ENCODE peak calls at places on chromosomes 1 and 21, in nine cellular contexts. B is prostate gland, R is ovary, O is AG10803, M is fibroblast of lung, Z is HFF-Myc, P is HepG2, K is astrocyte of the cerebellum, Q is transverse colon. U is an unnamed sample.

GRCh38 chr21:45105906-45106485 is 31.6 kb downstream of the ADARB1 start:
- DNase-seq in O (no peak), Q (no peak), M (no peak), Z (no peak), R (no peak), P (no peak), B (no peak), K (no peak), U (no peak)

GRCh38 chr21:45080639-45081414 is 6.4 kb downstream of the ADARB1 start:
- DNase-seq in R (no peak), B (no peak), Z (no peak), M (peak; percentile 48), Q (no peak), O (peak; percentile 59), K (no peak), P (no peak), U (no peak)

GRCh38 chr1:213519098-213519497 is 468.1 kb downstream of the RPS6KC1 start:
- DNase-seq in R (no peak), P (peak; percentile 40), Q (no peak), K (no peak), M (no peak), Z (no peak), O (no peak), B (no peak), U (no peak)

GRCh38 chr21:28421716-28422480 is 570.8 kb downstream of the LTN1 start:
- DNase-seq in M (peak; percentile 93), Z (no peak), K (no peak), B (no peak), Q (no peak), O (peak; percentile 98), R (no peak), P (no peak), U (no peak)

GRCh38 chr1:116909511-116910378 is at the start of gene PTGFRN:
- DNase-seq in Z (no peak), R (peak; percentile 75), Q (peak; percentile 73), K (peak; percentile 31), O (peak; percentile 65), P (no peak), B (peak; percentile 64), M (peak; percentile 24), U (peak; percentile 79)

GRCh38 chr1:5752715-5753330 is 239.4 kb downstream of the NPHP4 start:
- DNase-seq in B (no peak), R (no peak), Q (no peak), K (no peak), O (no peak), M (no peak), Z (no peak), P (no peak), U (no peak)

GRCh38 chr1:108142773-108143394 is 57.3 kb downstream of the SLC25A24 start:
- DNase-seq in P (no peak), O (no peak), R (no peak), Q (no peak), Z (no peak), M (peak; percentile 36), B (no peak), K (peak; percentile 6), U (no peak)

GRCh38 chr1:206550446-206550845 is 43.1 kb downstream of the RASSF5 start:
- DNase-seq in Q (no peak), Z (no peak), R (no peak), O (no peak), K (no peak), B (no peak), M (no peak), P (no peak), U (no peak)

GRCh38 chr1:98732985-98733781 is 71.7 kb downstream of the SNX7 start:
- DNase-seq in Q (no peak), R (no peak), B (no peak), K (no peak), Z (no peak), O (no peak), P (no peak), M (peak; percentile 4), U (no peak)

GRCh38 chr1:87180682-87181081 is 148.0 kb upstream of the LMO4 start:
- DNase-seq in B (no peak), R (no peak), Z (no peak), O (peak; percentile 38), Q (no peak), K (no peak), M (peak; percentile 5), P (no peak), U (no peak)

GRCh38 chr21:44011774-44012473 is at the start of gene TRAPPC10:
- DNase-seq in Z (no peak), Q (peak; percentile 89), K (peak; percentile 64), B (peak; percentile 76), R (peak; percentile 81), P (peak; percentile 62), O (peak; percentile 84), M (peak; percentile 80), U (peak; percentile 83)

GRCh38 chr1:211577277-211577825 is 1.6 kb downstream of the SLC30A1 start:
- DNase-seq in K (no peak), Z (peak; percentile 17), B (no peak), O (no peak), M (peak; percentile 42), P (no peak), R (no peak), Q (no peak), U (no peak)

GRCh38 chr1:214548988-214549387 is 2.4 kb downstream of the PTPN14 start:
- DNase-seq in M (peak; percentile 56), O (peak; percentile 63), Z (no peak), P (no peak), R (peak; percentile 67), Q (no peak), B (peak; percentile 31), K (no peak), U (peak; percentile 82)
- H3K4me3 ChIP-seq in M (peak overlapping the region; percentile 93), O (peak overlapping the region; percentile 95), Z (peak overlapping the region; percentile 91), P (no peak overlapping the region), R (no peak overlapping the region), Q (no peak overlapping the region), B (peak overlapping the region; percentile 67), K (peak overlapping the region; percentile 89), U (no peak overlapping the region)

DNA sequence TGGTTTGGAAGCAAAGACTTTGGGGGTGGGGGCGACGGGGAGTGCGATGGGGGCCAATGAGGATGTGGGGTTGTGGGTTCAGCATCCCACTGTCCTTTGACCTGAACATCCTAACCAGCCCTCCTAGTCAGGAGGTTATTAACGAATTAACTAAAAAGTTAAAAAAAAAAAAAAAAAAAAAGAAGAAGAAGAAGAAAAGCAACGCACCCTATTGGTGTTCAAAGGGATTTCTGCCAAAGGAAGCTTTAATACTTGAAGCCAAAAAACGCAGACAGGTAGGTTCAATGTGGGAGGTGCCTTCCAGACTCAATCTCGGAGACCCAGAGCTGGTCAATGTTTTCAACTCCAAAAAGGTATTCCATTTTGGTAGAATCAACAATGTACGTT is 2.2 kb downstream of the CLIC6 start:
- DNase-seq in K (no peak), R (no peak), Q (no peak), B (no peak), P (no peak), O (no peak), Z (no peak), M (no peak), U (no peak)
- TF ChIP-seq CTCF in K (no peak), R (no peak), Q (no peak), B (no peak), P (no peak), O (no peak), Z (no peak), M (no peak), U (no peak)

DNA sequence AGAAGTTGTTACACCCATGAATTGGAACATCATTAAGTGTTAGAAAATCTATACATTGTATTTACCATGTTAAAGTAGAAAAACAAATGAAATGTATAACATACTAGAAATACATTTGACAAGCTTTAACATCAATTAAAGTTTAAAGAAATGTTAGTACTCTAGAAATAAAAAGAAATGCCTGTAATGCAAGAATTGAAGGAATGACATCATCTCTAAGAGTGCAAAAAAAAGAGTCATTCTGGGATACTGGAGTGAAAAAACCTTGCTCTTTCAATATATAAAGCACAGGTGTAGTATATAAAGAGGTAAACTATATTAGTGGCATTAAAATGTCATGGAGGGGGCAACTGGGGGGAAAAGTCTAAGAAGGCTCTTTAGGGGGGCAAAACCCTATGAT is 210.8 kb upstream of the PLD5 start:
- DNase-seq in P (no peak), R (no peak), K (no peak), B (no peak), M (no peak), O (no peak), Z (no peak), Q (no peak), U (no peak)
- H3K4me3 ChIP-seq in P (no peak overlapping the region), R (no peak overlapping the region), K (no peak overlapping the region), B (no peak overlapping the region), M (no peak overlapping the region), O (no peak overlapping the region), Z (no peak overlapping the region), Q (no peak overlapping the region), U (no peak overlapping the region)

DNA sequence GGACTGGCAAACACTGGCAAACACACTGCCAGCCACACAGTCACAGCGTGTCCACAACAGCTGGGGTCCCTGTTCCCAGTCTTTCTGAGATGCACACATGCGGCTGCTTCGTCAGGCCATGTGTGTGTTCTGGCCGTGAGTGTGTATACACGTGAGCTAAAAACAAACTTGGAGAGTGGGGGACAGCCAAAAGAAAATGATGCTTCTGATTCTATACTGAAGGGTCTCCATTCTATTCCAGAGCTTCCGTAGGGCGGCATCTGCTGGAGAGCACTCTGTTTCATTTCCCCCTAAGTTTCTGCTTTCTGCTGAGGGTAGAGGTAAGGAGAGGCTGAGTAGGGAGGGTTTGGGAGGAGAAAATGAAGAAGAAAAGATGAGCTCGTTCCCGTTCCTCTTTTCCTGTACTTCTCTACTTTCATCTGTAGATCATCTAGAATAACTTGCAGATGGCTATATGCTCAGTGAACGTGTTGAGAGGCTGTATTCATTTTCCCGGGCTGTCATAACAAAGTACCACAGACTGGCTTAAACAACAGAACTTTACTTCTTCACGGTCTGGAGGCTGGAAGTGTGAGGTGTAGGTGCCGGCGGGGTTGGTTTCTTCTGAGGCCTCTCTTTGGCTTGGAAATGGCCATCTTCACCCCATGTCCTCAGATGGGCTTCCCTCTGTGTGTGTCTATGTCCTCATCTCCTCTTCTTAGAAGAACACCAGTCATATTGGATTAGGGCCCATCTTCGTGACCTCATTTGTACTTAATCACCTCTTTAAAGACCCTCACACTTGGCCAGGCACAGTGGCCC is 151.6 kb downstream of the TOMM20 start:
- DNase-seq in M (no peak), R (no peak), Z (no peak), Q (no peak), B (no peak), P (no peak), O (no peak), K (no peak), U (no peak)
- TF ChIP-seq CTCF in M (no peak), R (no peak), Z (no peak), Q (no peak), B (no peak), P (no peak), O (no peak), K (no peak), U (no peak)

GRCh38 chr1:203478986-203479385 is 3.4 kb downstream of the PRELP start:
- DNase-seq in B (no peak), M (no peak), Z (no peak), K (no peak), P (no peak), R (no peak), O (no peak), Q (no peak), U (no peak)
- H3K4me3 ChIP-seq in B (no peak overlapping the region), M (no peak overlapping the region), Z (no peak overlapping the region), K (no peak overlapping the region), P (no peak overlapping the region), R (peak overlapping the region; percentile 62), O (no peak overlapping the region), Q (no peak overlapping the region), U (no peak overlapping the region)

DNA sequence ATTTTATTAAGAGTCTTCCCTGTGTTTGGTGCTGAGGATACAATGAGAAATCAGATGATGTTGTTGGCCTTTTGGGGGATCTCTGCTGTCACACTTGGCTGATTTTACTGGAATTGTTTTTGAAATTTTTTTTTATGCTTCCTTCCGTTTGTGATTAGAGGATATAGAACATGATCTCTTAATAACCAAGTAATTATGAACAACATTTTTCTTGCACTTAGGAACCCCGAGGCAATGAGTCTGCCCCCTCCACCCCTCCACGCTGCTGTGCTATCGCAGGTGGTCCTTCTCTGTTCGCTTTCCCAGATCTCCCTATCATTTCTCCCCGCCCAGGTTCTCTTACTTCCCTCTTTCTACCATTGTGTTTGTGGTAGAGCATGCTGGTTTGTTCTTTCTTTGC is 73.2 kb upstream of the SCCPDH start:
- DNase-seq in K (no peak), Q (no peak), M (no peak), B (no peak), R (no peak), P (no peak), Z (no peak), O (no peak), U (no peak)
- TF ChIP-seq CTCF in K (no peak), Q (no peak), M (no peak), B (no peak), R (no peak), P (no peak), Z (no peak), O (no peak), U (no peak)

U was measured in adrenal gland.